ENCODE peak calls at places on chromosome 14, in eight cellular contexts. L, Y, C, X, W, Z, N and J are unnamed samples.

GRCh38 chr14:75531660-75532317 is 9.5 kb downstream of the BATF start:
- DNase-seq in L (no peak), Y (no peak), C (no peak), X (no peak), W (no peak), Z (no peak), N (no peak), J (no peak)

GRCh38 chr14:34348592-34348991 is 113.4 kb downstream of the SPTSSA start:
- DNase-seq in L (no peak), Y (no peak), C (no peak), X (no peak), W (no peak), Z (no peak), N (no peak), J (no peak)

GRCh38 chr14:81946808-81947798 is 413.4 kb upstream of the SEL1L start:
- DNase-seq in L (no peak), Y (no peak), C (peak), X (no peak), W (no peak), Z (peak), N (no peak), J (peak)

GRCh38 chr14:52885230-52885629 is 65.6 kb downstream of the FERMT2 start:
- DNase-seq in L (no peak), Y (no peak), C (peak), X (peak), W (peak), Z (no peak), N (no peak), J (no peak)

GRCh38 chr14:71529855-71530254 is 402.4 kb upstream of the RGS6 start:
- DNase-seq in L (no peak), Y (no peak), C (peak), X (peak), W (peak), Z (no peak), N (no peak), J (no peak)

GRCh38 chr14:24367506-24368214 is at the start of gene NFATC4:
- DNase-seq in L (peak), Y (peak), C (peak), X (peak), W (peak), Z (peak), N (peak), J (peak)

GRCh38 chr14:78611031-78611430 is 440.9 kb downstream of the NRXN3 start:
- DNase-seq in L (no peak), Y (no peak), C (no peak), X (no peak), W (no peak), Z (no peak), N (no peak), J (no peak)

GRCh38 chr14:53470351-53471043 is 317.4 kb upstream of the DDHD1 start:
- DNase-seq in L (peak), Y (no peak), C (peak), X (peak), W (peak), Z (no peak), N (no peak), J (no peak)

GRCh38 chr14:76958975-76959710 is 69.4 kb downstream of the IRF2BPL start:
- DNase-seq in L (peak), Y (no peak), C (peak), X (peak), W (peak), Z (no peak), N (no peak), J (peak)

GRCh38 chr14:58969951-58970751 is 218.3 kb upstream of the DAAM1 start:
- DNase-seq in L (no peak), Y (no peak), C (peak), X (no peak), W (no peak), Z (peak), N (peak), J (no peak)

GRCh38 chr14:88554458-88555286 is at the start of gene PTPN21:
- DNase-seq in L (peak), Y (peak), C (peak), X (peak), W (peak), Z (peak), N (peak), J (peak)

GRCh38 chr14:26905219-26905618 is 307.4 kb upstream of the NOVA1 start:
- DNase-seq in L (no peak), Y (no peak), C (no peak), X (no peak), W (no peak), Z (no peak), N (no peak), J (no peak)

GRCh38 chr14:43803076-43803689 is 703.9 kb downstream of the FSCB start:
- DNase-seq in L (no peak), Y (peak), C (no peak), X (no peak), W (no peak), Z (no peak), N (no peak), J (no peak)

GRCh38 chr14:102498005-102498677 is 11.4 kb downstream of the ANKRD9 start:
- DNase-seq in L (no peak), Y (no peak), C (no peak), X (no peak), W (no peak), Z (peak), N (peak), J (peak)

GRCh38 chr14:104898195-104898558 is 26.5 kb upstream of the PLD4 start:
- DNase-seq in L (no peak), Y (no peak), C (no peak), X (no peak), W (no peak), Z (no peak), N (no peak), J (no peak)

GRCh38 chr14:32129124-32129523 is 52.0 kb downstream of the ARHGAP5 start:
- DNase-seq in L (no peak), Y (no peak), C (peak), X (peak), W (peak), Z (no peak), N (no peak), J (no peak)

GRCh38 chr14:47009615-47010014 is 358.0 kb upstream of the RPL10L start:
- DNase-seq in L (no peak), Y (no peak), C (no peak), X (no peak), W (no peak), Z (no peak), N (peak), J (no peak)

GRCh38 chr14:68248481-68249255 is 429.1 kb downstream of the RAD51B start:
- DNase-seq in L (peak), Y (peak), C (peak), X (peak), W (peak), Z (peak), N (peak), J (peak)

GRCh38 chr14:42911642-42912041 is 1305.0 kb downstream of the LRFN5 start:
- DNase-seq in L (no peak), Y (no peak), C (no peak), X (peak), W (peak), Z (no peak), N (peak), J (no peak)

GRCh38 chr14:24982472-24983155 is 67.3 kb downstream of the STXBP6 start:
- DNase-seq in L (peak), Y (no peak), C (peak), X (peak), W (peak), Z (no peak), N (no peak), J (peak)

GRCh38 chr14:73715707-73716106 is 1.5 kb upstream of the PNMA1 start:
- DNase-seq in L (no peak), Y (no peak), C (no peak), X (no peak), W (no peak), Z (no peak), N (no peak), J (no peak)

GRCh38 chr14:69133206-69134125 is 19.5 kb downstream of the DCAF5 start:
- DNase-seq in L (no peak), Y (no peak), C (peak), X (peak), W (peak), Z (no peak), N (no peak), J (peak)

GRCh38 chr14:77565289-77566081 is 51.0 kb downstream of the SPTLC2 start:
- DNase-seq in L (no peak), Y (no peak), C (peak), X (peak), W (peak), Z (no peak), N (no peak), J (no peak)

GRCh38 chr14:102979406-102979805 is 56.9 kb downstream of the AMN start:
- DNase-seq in L (no peak), Y (no peak), C (no peak), X (no peak), W (no peak), Z (no peak), N (no peak), J (no peak)

GRCh38 chr14:106844608-106845285 is 1318.4 kb downstream of the TMEM121 start:
- DNase-seq in L (peak), Y (no peak), C (no peak), X (no peak), W (no peak), Z (no peak), N (no peak), J (no peak)

GRCh38 chr14:105413542-105413886 is 6.1 kb upstream of the MTA1 start:
- DNase-seq in L (no peak), Y (no peak), C (no peak), X (no peak), W (no peak), Z (no peak), N (no peak), J (no peak)

GRCh38 chr14:85535316-85535715 is 5.4 kb downstream of the FLRT2 start:
- DNase-seq in L (no peak), Y (no peak), C (no peak), X (no peak), W (peak), Z (no peak), N (no peak), J (no peak)

GRCh38 chr14:99257673-99258221 is 14.2 kb downstream of the BCL11B start:
- DNase-seq in L (no peak), Y (no peak), C (no peak), X (no peak), W (no peak), Z (no peak), N (no peak), J (no peak)

GRCh38 chr14:22534547-22534946 is 54.5 kb downstream of the DAD1 start:
- DNase-seq in L (no peak), Y (no peak), C (no peak), X (no peak), W (no peak), Z (no peak), N (no peak), J (no peak)

GRCh38 chr14:60807971-60808370 is 73.4 kb downstream of the MNAT1 start:
- DNase-seq in L (no peak), Y (no peak), C (peak), X (no peak), W (peak), Z (no peak), N (no peak), J (no peak)

GRCh38 chr14:49294736-49295135 is 291.4 kb downstream of the RPS29 start:
- DNase-seq in L (no peak), Y (no peak), C (no peak), X (no peak), W (no peak), Z (peak), N (peak), J (no peak)

GRCh38 chr14:104546591-104547309 is 32.8 kb upstream of the C14orf180 start:
- DNase-seq in L (no peak), Y (no peak), C (no peak), X (no peak), W (no peak), Z (no peak), N (no peak), J (no peak)

GRCh38 chr14:72743626-72744025 is 150.3 kb downstream of the DPF3 start:
- DNase-seq in L (no peak), Y (no peak), C (no peak), X (no peak), W (peak), Z (no peak), N (no peak), J (no peak)

GRCh38 chr14:77097006-77097688 is 911 bp upstream of the CIPC start:
- DNase-seq in L (peak), Y (peak), C (peak), X (peak), W (no peak), Z (no peak), N (no peak), J (no peak)

GRCh38 chr14:23539209-23539866 is 12.2 kb downstream of the ZFHX2 start:
- DNase-seq in L (peak), Y (peak), C (no peak), X (peak), W (peak), Z (peak), N (peak), J (peak)

GRCh38 chr14:50830044-50830931 is 674 bp downstream of the NIN start:
- DNase-seq in L (peak), Y (peak), C (peak), X (peak), W (peak), Z (peak), N (peak), J (peak)

GRCh38 chr14:50832935-50833607 is 2.1 kb upstream of the NIN start:
- DNase-seq in L (peak), Y (no peak), C (no peak), X (no peak), W (no peak), Z (no peak), N (no peak), J (no peak)

GRCh38 chr14:50829472-50830043 is 1.4 kb downstream of the NIN start:
- DNase-seq in L (no peak), Y (no peak), C (no peak), X (no peak), W (peak), Z (peak), N (peak), J (no peak)

GRCh38 chr14:50831704-50832130 is 755 bp upstream of the NIN start:
- DNase-seq in L (no peak), Y (no peak), C (no peak), X (no peak), W (peak), Z (peak), N (peak), J (peak)

DNA sequence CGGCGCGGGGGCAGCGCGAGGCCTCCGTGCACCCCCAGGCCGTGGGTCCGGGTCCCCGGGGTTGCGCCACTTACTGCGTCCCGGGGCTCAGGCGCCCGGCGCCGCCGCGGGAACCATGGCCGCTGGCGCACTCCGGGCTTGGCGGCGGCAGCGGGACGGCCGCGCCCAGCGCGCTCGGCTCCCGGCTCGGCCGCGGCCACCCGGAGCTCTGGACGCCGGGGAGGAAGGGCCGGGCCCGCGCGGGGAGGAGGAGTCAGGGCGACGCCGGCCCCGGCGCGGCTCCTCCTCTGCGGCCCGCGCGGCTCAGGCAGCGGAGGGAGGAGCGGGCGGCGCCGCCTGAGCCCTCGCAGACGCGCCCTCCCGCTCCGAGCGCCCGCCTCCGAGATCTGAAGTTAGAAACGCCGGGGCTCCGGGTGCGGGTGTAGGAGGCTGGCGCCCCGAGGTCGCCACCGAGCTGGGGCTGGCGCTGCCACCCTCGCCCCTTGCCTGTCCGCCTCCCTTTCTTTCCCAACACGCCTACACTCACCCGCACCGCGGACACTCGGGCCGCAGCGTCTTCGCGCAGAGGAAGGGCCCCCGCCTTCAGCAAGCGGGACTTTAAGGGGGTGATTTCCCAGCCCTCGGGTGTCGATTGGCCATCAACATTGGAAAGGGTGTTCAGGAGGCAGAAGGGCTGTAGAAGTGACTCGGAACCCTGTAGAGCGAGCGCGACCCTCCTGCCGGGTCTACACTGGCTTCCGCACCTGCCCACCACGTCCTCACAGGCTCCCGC is at the start of gene NIN:
- DNase-seq in L (peak), Y (peak), C (peak), X (peak), W (peak), Z (peak), N (peak), J (peak)
- TF ChIP-seq EZH2 in L (no peak), Y (no peak), C (no peak), X (no peak), W (no peak), Z (no peak), N (no peak), J (no peak)

GRCh38 chr14:95374262-95374997 is 54.7 kb upstream of the CLMN start:
- DNase-seq in L (no peak), Y (no peak), C (no peak), X (no peak), W (no peak), Z (peak), N (no peak), J (no peak)

GRCh38 chr14:95380350-95381042 is 60.8 kb upstream of the CLMN start:
- DNase-seq in L (no peak), Y (no peak), C (no peak), X (no peak), W (no peak), Z (no peak), N (no peak), J (no peak)

GRCh38 chr14:95370076-95370475 is 50.4 kb upstream of the CLMN start:
- DNase-seq in L (no peak), Y (no peak), C (no peak), X (no peak), W (no peak), Z (no peak), N (no peak), J (no peak)

GRCh38 chr14:95379634-95380033 is 59.9 kb upstream of the CLMN start:
- DNase-seq in L (no peak), Y (no peak), C (no peak), X (peak), W (no peak), Z (no peak), N (no peak), J (no peak)

DNA sequence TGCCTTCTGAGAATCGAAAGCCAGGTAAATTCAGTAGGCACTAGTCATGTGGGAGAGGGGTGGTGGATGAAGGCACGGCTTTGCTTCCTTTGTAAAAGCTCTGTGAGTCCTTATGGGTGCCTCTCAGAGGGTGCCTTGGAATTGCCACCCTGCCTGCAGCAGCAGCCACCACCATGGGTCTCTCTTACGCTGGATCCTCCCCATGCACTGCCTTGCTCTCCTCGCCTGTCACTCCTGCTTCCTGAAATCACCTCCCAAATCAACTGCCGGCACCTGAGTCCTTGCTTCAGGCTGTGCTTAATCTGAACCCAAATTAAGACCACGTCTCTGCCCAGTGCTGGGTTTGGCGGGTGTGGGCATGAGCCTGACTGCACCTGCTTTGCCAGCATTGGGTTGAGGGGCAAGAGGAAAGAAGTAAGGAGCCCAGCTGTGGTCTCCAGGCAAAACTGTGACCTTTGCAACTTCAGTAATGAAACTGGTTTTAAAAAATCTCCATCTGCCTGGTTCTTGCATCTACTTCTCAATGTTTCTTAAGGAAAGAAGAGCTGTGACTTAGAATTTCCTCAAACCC is 55.9 kb upstream of the CLMN start:
- DNase-seq in L (no peak), Y (no peak), C (no peak), X (no peak), W (no peak), Z (no peak), N (no peak), J (no peak)
- TF ChIP-seq EZH2 in L (no peak), Y (no peak), C (no peak), X (no peak), W (no peak), Z (no peak), N (no peak), J (no peak)

GRCh38 chr14:36655054-36655381 is 6.6 kb upstream of the PAX9 start:
- DNase-seq in L (no peak), Y (no peak), C (no peak), X (no peak), W (no peak), Z (peak), N (peak), J (no peak)

GRCh38 chr14:36653412-36653811 is 8.2 kb upstream of the PAX9 start:
- DNase-seq in L (no peak), Y (no peak), C (no peak), X (no peak), W (no peak), Z (no peak), N (no peak), J (no peak)

GRCh38 chr14:36649872-36650650 is 11.6 kb upstream of the PAX9 start:
- DNase-seq in L (no peak), Y (no peak), C (no peak), X (no peak), W (no peak), Z (no peak), N (no peak), J (no peak)

GRCh38 chr14:36654185-36655053 is 7.2 kb upstream of the PAX9 start:
- DNase-seq in L (no peak), Y (no peak), C (no peak), X (no peak), W (no peak), Z (peak), N (peak), J (no peak)

DNA sequence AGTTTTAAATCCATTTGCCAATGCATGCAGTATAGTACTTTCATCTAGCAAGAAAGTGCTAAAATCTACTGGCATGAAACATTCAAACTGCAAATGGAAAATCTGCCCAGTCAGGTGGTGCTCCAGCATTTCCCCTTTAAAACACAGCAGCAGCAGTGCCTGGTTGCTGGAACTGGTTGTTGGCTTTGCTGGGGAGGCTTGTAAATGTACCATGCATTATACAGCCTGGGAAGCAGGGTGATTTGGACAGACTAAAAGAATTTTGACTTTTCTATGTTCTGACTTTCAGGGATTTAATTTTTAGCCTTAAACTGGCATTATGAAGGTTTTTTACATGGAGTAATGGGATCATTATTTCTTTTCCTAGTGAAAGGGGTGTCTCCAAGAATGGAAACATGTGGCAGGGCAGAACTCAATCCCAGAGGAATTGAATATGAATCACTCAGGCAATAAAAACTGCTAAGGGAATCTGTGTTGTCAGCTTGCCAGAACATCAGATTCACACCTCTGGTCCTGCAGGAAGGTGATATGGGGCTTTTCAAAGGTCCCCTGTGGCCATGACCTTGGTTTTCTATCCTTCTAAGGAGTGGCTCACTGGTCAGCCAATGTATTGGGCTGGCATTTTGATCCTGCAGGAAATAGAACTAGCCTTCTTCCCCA is 9.0 kb upstream of the PAX9 start:
- DNase-seq in L (no peak), Y (no peak), C (no peak), X (no peak), W (no peak), Z (no peak), N (no peak), J (no peak)
- TF ChIP-seq EZH2 in L (no peak), Y (no peak), C (no peak), X (no peak), W (no peak), Z (no peak), N (peak), J (no peak)

GRCh38 chr14:54922598-54922997 is 20.0 kb upstream of the GCH1 start:
- DNase-seq in L (no peak), Y (no peak), C (no peak), X (peak), W (no peak), Z (no peak), N (no peak), J (peak)
- TF ChIP-seq EZH2 in L (no peak), Y (no peak), C (no peak), X (no peak), W (no peak), Z (no peak), N (no peak), J (no peak)